ENCODE peak calls at places on chromosomes 1 and 21, in seven cellular contexts. One of them, this sample, is unnamed.
A peak's percentile ranks its signal among the peaks of the same experiment; 100 is the strongest.

GRCh38 chr21:29145354-29145782 is 14.9 kb downstream of the MAP3K7CL start:
- DNase-seq in IMR-90: peak; percentile 95
- DNase-seq in H9: no peak
- DNase-seq in H1: no peak
- DNase-seq in mesendoderm: no peak
- DNase-seq in neuronal stem cell: no peak
- DNase-seq in trophoblast cell: peak; percentile 76
- DNase-seq in this sample: peak; percentile 93

GRCh38 chr1:229863651-229864545 is 203.1 kb upstream of the GALNT2 start:
- DNase-seq in IMR-90: no peak
- DNase-seq in H9: no peak
- DNase-seq in H1: no peak
- DNase-seq in mesendoderm: no peak
- DNase-seq in neuronal stem cell: no peak
- DNase-seq in trophoblast cell: no peak
- DNase-seq in this sample: no peak

GRCh38 chr1:220221670-220222069 is 50.6 kb downstream of the RAB3GAP2 start:
- DNase-seq in IMR-90: no peak
- DNase-seq in H9: no peak
- DNase-seq in H1: no peak
- DNase-seq in mesendoderm: no peak
- DNase-seq in neuronal stem cell: no peak
- DNase-seq in trophoblast cell: no peak
- DNase-seq in this sample: no peak

GRCh38 chr1:81144240-81144639 is 656.5 kb upstream of the ADGRL2 start:
- DNase-seq in IMR-90: no peak
- DNase-seq in H9: no peak
- DNase-seq in H1: no peak
- DNase-seq in mesendoderm: no peak
- DNase-seq in neuronal stem cell: peak; percentile 44
- DNase-seq in trophoblast cell: no peak
- DNase-seq in this sample: no peak

GRCh38 chr1:116574581-116575291 is 3.9 kb upstream of the CD58 start:
- DNase-seq in IMR-90: peak; percentile 65
- DNase-seq in H9: no peak
- DNase-seq in H1: no peak
- DNase-seq in mesendoderm: peak; percentile 66
- DNase-seq in neuronal stem cell: peak; percentile 61
- DNase-seq in trophoblast cell: peak; percentile 89
- DNase-seq in this sample: peak; percentile 70

GRCh38 chr21:32611471-32611997 is 643 bp downstream of the CFAP298 start:
- DNase-seq in IMR-90: peak; percentile 18
- DNase-seq in H9: no peak
- DNase-seq in H1: no peak
- DNase-seq in mesendoderm: peak; percentile 42
- DNase-seq in neuronal stem cell: no peak
- DNase-seq in trophoblast cell: peak; percentile 49
- DNase-seq in this sample: peak; percentile 59

GRCh38 chr21:35291963-35292627 is 243.0 kb upstream of the RUNX1 start:
- DNase-seq in IMR-90: peak; percentile 52
- DNase-seq in H9: no peak
- DNase-seq in H1: no peak
- DNase-seq in mesendoderm: peak; percentile 33
- DNase-seq in neuronal stem cell: no peak
- DNase-seq in trophoblast cell: peak; percentile 30
- DNase-seq in this sample: peak; percentile 88

GRCh38 chr1:9281071-9281827 is 11.4 kb upstream of the SPSB1 start:
- DNase-seq in IMR-90: no peak
- DNase-seq in H9: no peak
- DNase-seq in H1: no peak
- DNase-seq in mesendoderm: no peak
- DNase-seq in neuronal stem cell: no peak
- DNase-seq in trophoblast cell: no peak
- DNase-seq in this sample: peak; percentile 75

GRCh38 chr1:37685722-37686121 is 6.6 kb upstream of the CDCA8 start:
- DNase-seq in IMR-90: no peak
- DNase-seq in H9: no peak
- DNase-seq in H1: no peak
- DNase-seq in mesendoderm: no peak
- DNase-seq in neuronal stem cell: no peak
- DNase-seq in trophoblast cell: no peak
- DNase-seq in this sample: no peak

GRCh38 chr1:67572594-67573221 is 112.3 kb upstream of the GADD45A start:
- DNase-seq in IMR-90: peak; percentile 36
- DNase-seq in H9: no peak
- DNase-seq in H1: no peak
- DNase-seq in mesendoderm: no peak
- DNase-seq in neuronal stem cell: no peak
- DNase-seq in trophoblast cell: peak; percentile 98
- DNase-seq in this sample: no peak

GRCh38 chr1:147647796-147648633 is 22.3 kb downstream of the ACP6 start:
- DNase-seq in IMR-90: no peak
- DNase-seq in H9: no peak
- DNase-seq in H1: no peak
- DNase-seq in mesendoderm: no peak
- DNase-seq in neuronal stem cell: no peak
- DNase-seq in trophoblast cell: no peak
- DNase-seq in this sample: no peak

GRCh38 chr1:114554577-114554976 is 26.8 kb downstream of the BCAS2 start:
- DNase-seq in IMR-90: no peak
- DNase-seq in H9: no peak
- DNase-seq in H1: no peak
- DNase-seq in mesendoderm: peak; percentile 23
- DNase-seq in neuronal stem cell: no peak
- DNase-seq in trophoblast cell: peak; percentile 35
- DNase-seq in this sample: no peak

GRCh38 chr1:194295690-194296089 is 1109.3 kb upstream of the B3GALT2 start:
- DNase-seq in IMR-90: peak; percentile 44
- DNase-seq in H9: no peak
- DNase-seq in H1: no peak
- DNase-seq in mesendoderm: peak; percentile 75
- DNase-seq in neuronal stem cell: peak; percentile 35
- DNase-seq in trophoblast cell: peak; percentile 73
- DNase-seq in this sample: peak; percentile 47

GRCh38 chr1:193019442-193020026 is 39.6 kb downstream of the UCHL5 start:
- DNase-seq in IMR-90: peak; percentile 64
- DNase-seq in H9: no peak
- DNase-seq in H1: no peak
- DNase-seq in mesendoderm: peak; percentile 49
- DNase-seq in neuronal stem cell: peak; percentile 4
- DNase-seq in trophoblast cell: peak; percentile 85
- DNase-seq in this sample: peak; percentile 66

GRCh38 chr1:221913351-221913750 is 171.5 kb upstream of the DUSP10 start:
- DNase-seq in IMR-90: peak; percentile 27
- DNase-seq in H9: no peak
- DNase-seq in H1: no peak
- DNase-seq in mesendoderm: no peak
- DNase-seq in neuronal stem cell: no peak
- DNase-seq in trophoblast cell: no peak
- DNase-seq in this sample: no peak

GRCh38 chr1:234970731-234971476 is 157.7 kb downstream of the TOMM20 start:
- DNase-seq in IMR-90: peak; percentile 98
- DNase-seq in H9: peak; percentile 70
- DNase-seq in H1: peak; percentile 68
- DNase-seq in mesendoderm: peak; percentile 97
- DNase-seq in neuronal stem cell: no peak
- DNase-seq in trophoblast cell: peak; percentile 90
- DNase-seq in this sample: peak; percentile 98

GRCh38 chr1:7135463-7135862 is 350.2 kb downstream of the CAMTA1 start:
- DNase-seq in IMR-90: no peak
- DNase-seq in H9: no peak
- DNase-seq in H1: no peak
- DNase-seq in mesendoderm: no peak
- DNase-seq in neuronal stem cell: no peak
- DNase-seq in trophoblast cell: no peak
- DNase-seq in this sample: no peak

GRCh38 chr1:78831731-78832360 is 174.7 kb downstream of the ADGRL4 start:
- DNase-seq in IMR-90: peak; percentile 96
- DNase-seq in H9: no peak
- DNase-seq in H1: no peak
- DNase-seq in mesendoderm: peak; percentile 17
- DNase-seq in neuronal stem cell: no peak
- DNase-seq in trophoblast cell: no peak
- DNase-seq in this sample: peak; percentile 81

GRCh38 chr1:18951818-18952391 is 4.6 kb downstream of the IFFO2 start:
- DNase-seq in IMR-90: no peak
- DNase-seq in H9: no peak
- DNase-seq in H1: no peak
- DNase-seq in mesendoderm: no peak
- DNase-seq in neuronal stem cell: no peak
- DNase-seq in trophoblast cell: peak; percentile 68
- DNase-seq in this sample: peak; percentile 81

GRCh38 chr1:47917696-47918095 is 79.5 kb downstream of the TRABD2B start:
- DNase-seq in IMR-90: no peak
- DNase-seq in H9: no peak
- DNase-seq in H1: no peak
- DNase-seq in mesendoderm: no peak
- DNase-seq in neuronal stem cell: no peak
- DNase-seq in trophoblast cell: no peak
- DNase-seq in this sample: no peak
- H3K18ac ChIP-seq in IMR-90: no peak overlapping the region
- H3K18ac ChIP-seq in H9: no peak overlapping the region
- H3K18ac ChIP-seq in H1: no peak overlapping the region
- H3K18ac ChIP-seq in mesendoderm: no peak overlapping the region
- H3K18ac ChIP-seq in neuronal stem cell: no peak overlapping the region
- H3K18ac ChIP-seq in trophoblast cell: no peak overlapping the region
- H3K18ac ChIP-seq in this sample: no peak overlapping the region

GRCh38 chr21:39908265-39908923 is 41.2 kb downstream of the PCP4 start:
- DNase-seq in IMR-90: no peak
- DNase-seq in H9: peak; percentile 74
- DNase-seq in H1: peak; percentile 52
- DNase-seq in mesendoderm: peak; percentile 59
- DNase-seq in neuronal stem cell: no peak
- DNase-seq in trophoblast cell: no peak
- DNase-seq in this sample: no peak
- H3K4me2 ChIP-seq in IMR-90: no peak overlapping the region
- H3K4me2 ChIP-seq in H9: no peak overlapping the region
- H3K4me2 ChIP-seq in H1: no peak overlapping the region
- H3K4me2 ChIP-seq in mesendoderm: no peak overlapping the region
- H3K4me2 ChIP-seq in neuronal stem cell: no peak overlapping the region
- H3K4me2 ChIP-seq in trophoblast cell: no peak overlapping the region
- H3K4me2 ChIP-seq in this sample: no peak overlapping the region

GRCh38 chr1:32981003-32981909 is 16.6 kb upstream of the RNF19B start:
- DNase-seq in IMR-90: peak; percentile 94
- DNase-seq in H9: no peak
- DNase-seq in H1: no peak
- DNase-seq in mesendoderm: no peak
- DNase-seq in neuronal stem cell: no peak
- DNase-seq in trophoblast cell: peak; percentile 89
- DNase-seq in this sample: peak; percentile 78

GRCh38 chr1:32977546-32978087 is 13.0 kb upstream of the RNF19B start:
- DNase-seq in IMR-90: no peak
- DNase-seq in H9: no peak
- DNase-seq in H1: no peak
- DNase-seq in mesendoderm: no peak
- DNase-seq in neuronal stem cell: no peak
- DNase-seq in trophoblast cell: peak; percentile 70
- DNase-seq in this sample: no peak

GRCh38 chr1:32983039-32983438 is 18.4 kb upstream of the RNF19B start:
- DNase-seq in IMR-90: no peak
- DNase-seq in H9: no peak
- DNase-seq in H1: no peak
- DNase-seq in mesendoderm: no peak
- DNase-seq in neuronal stem cell: no peak
- DNase-seq in trophoblast cell: no peak
- DNase-seq in this sample: no peak

GRCh38 chr1:32980080-32980479 is 15.5 kb upstream of the RNF19B start:
- DNase-seq in IMR-90: no peak
- DNase-seq in H9: no peak
- DNase-seq in H1: no peak
- DNase-seq in mesendoderm: no peak
- DNase-seq in neuronal stem cell: no peak
- DNase-seq in trophoblast cell: no peak
- DNase-seq in this sample: no peak

DNA sequence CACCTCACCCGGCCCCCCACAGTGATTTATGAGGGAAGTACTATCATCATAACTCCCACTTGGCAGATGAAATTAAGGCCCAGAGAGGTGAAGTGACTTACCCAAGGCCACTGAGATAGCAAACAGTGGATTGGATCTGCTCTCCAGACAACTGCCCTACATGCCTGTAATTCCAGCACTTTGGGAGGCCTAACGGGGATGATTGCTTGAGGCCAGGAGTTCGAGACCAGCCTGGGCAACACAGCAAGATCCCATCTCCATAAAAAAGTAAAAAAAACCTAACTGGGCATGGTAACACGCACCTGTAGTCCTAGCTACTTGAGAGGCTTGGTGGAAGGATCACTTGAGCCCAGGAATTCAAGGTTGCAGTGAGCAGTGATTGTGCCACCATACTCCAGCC is 14.2 kb upstream of the RNF19B start:
- DNase-seq in IMR-90: no peak
- DNase-seq in H9: no peak
- DNase-seq in H1: no peak
- DNase-seq in mesendoderm: no peak
- DNase-seq in neuronal stem cell: no peak
- DNase-seq in trophoblast cell: no peak
- DNase-seq in this sample: no peak
- H3K18ac ChIP-seq in IMR-90: no peak overlapping the region
- H3K18ac ChIP-seq in H9: no peak overlapping the region
- H3K18ac ChIP-seq in H1: no peak overlapping the region
- H3K18ac ChIP-seq in mesendoderm: no peak overlapping the region
- H3K18ac ChIP-seq in neuronal stem cell: no peak overlapping the region
- H3K18ac ChIP-seq in trophoblast cell: no peak overlapping the region
- H3K18ac ChIP-seq in this sample: no peak overlapping the region

GRCh38 chr1:160907976-160908375 is 23.0 kb upstream of the ITLN1 start:
- DNase-seq in IMR-90: no peak
- DNase-seq in H9: no peak
- DNase-seq in H1: no peak
- DNase-seq in mesendoderm: no peak
- DNase-seq in neuronal stem cell: no peak
- DNase-seq in trophoblast cell: peak; percentile 54
- DNase-seq in this sample: no peak

GRCh38 chr1:160904783-160905616 is 20.0 kb upstream of the ITLN1 start:
- DNase-seq in IMR-90: no peak
- DNase-seq in H9: no peak
- DNase-seq in H1: no peak
- DNase-seq in mesendoderm: peak; percentile 88
- DNase-seq in neuronal stem cell: no peak
- DNase-seq in trophoblast cell: peak; percentile 80
- DNase-seq in this sample: no peak

GRCh38 chr1:160910351-160910750 is 25.4 kb upstream of the ITLN1 start:
- DNase-seq in IMR-90: no peak
- DNase-seq in H9: no peak
- DNase-seq in H1: no peak
- DNase-seq in mesendoderm: no peak
- DNase-seq in neuronal stem cell: no peak
- DNase-seq in trophoblast cell: no peak
- DNase-seq in this sample: no peak

GRCh38 chr1:160901768-160902167 is 16.8 kb upstream of the ITLN1 start:
- DNase-seq in IMR-90: no peak
- DNase-seq in H9: no peak
- DNase-seq in H1: no peak
- DNase-seq in mesendoderm: no peak
- DNase-seq in neuronal stem cell: no peak
- DNase-seq in trophoblast cell: no peak
- DNase-seq in this sample: no peak

DNA sequence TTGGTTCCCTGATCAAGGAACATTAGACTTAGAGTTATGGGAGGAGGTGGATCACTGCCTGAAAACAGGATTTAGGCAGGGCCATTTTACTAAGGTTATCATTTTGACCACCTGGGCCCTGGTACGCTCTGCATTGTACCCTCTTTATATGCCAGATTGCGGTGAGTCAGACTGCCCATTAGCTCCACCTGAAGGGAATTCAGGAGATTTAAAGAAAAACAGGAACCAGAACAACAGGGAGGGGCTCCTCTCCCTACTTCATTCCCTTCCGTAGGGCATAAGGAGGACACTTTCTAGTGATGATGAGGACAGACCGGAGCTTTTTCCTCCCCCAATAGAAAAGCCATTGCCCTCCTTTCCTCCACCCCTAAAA is 20.6 kb upstream of the ITLN1 start:
- DNase-seq in IMR-90: no peak
- DNase-seq in H9: no peak
- DNase-seq in H1: no peak
- DNase-seq in mesendoderm: peak; percentile 23
- DNase-seq in neuronal stem cell: no peak
- DNase-seq in trophoblast cell: no peak
- DNase-seq in this sample: no peak
- H3K4me2 ChIP-seq in IMR-90: no peak overlapping the region
- H3K4me2 ChIP-seq in H9: no peak overlapping the region
- H3K4me2 ChIP-seq in H1: no peak overlapping the region
- H3K4me2 ChIP-seq in mesendoderm: no peak overlapping the region
- H3K4me2 ChIP-seq in neuronal stem cell: no peak overlapping the region
- H3K4me2 ChIP-seq in trophoblast cell: no peak overlapping the region
- H3K4me2 ChIP-seq in this sample: no peak overlapping the region